ENCODE peak calls at places on chromosomes 4 and X, in eight cellular contexts. M is adipocyte, S is thyroid gland, I is AG09309, T is AG04450, H is skeletal muscle cell, P is HFF-Myc, A is epithelial cell of proximal tubule. R is an unnamed sample.

GRCh38 chr4:140630246-140630645 is 61.5 kb upstream of the UCP1 start:
- DNase-seq in H (no peak), I (no peak), A (no peak), M (no peak), T (no peak), P (no peak), S (no peak), R (no peak)

GRCh38 chrX:146907391-146908240 is 93.1 kb upstream of the CXorf51A start:
- DNase-seq in A (no peak), P (no peak), M (peak; percentile 8), H (no peak), S (no peak), T (no peak), I (no peak), R (no peak)

GRCh38 chr4:67162692-67163091 is 382.6 kb downstream of the CENPC start:
- DNase-seq in I (no peak), P (no peak), S (no peak), H (no peak), T (no peak), M (no peak), A (no peak), R (no peak)

GRCh38 chrX:130628522-130628921 is 226.7 kb downstream of the RBMX2 start:
- DNase-seq in I (no peak), T (no peak), H (no peak), S (no peak), P (no peak), A (no peak), M (no peak), R (no peak)

GRCh38 chrX:42143866-42144592 is 220.7 kb upstream of the CASK start:
- DNase-seq in I (no peak), S (no peak), H (no peak), A (no peak), M (no peak), P (no peak), T (no peak), R (no peak)

GRCh38 chr4:172838108-172838507 is 330.5 kb upstream of the GALNT7 start:
- DNase-seq in S (no peak), H (no peak), A (no peak), T (no peak), P (no peak), M (no peak), I (no peak), R (no peak)

GRCh38 chr4:147480891-147481576 is at the start of gene EDNRA:
- DNase-seq in M (peak; percentile 85), I (no peak), P (no peak), H (no peak), T (no peak), A (no peak), S (peak; percentile 30), R (peak; percentile 44)

GRCh38 chr4:163540977-163541376 is 46.5 kb downstream of the TMA16 start:
- DNase-seq in I (peak; percentile 29), P (peak; percentile 20), M (peak; percentile 85), S (no peak), A (no peak), T (peak; percentile 83), H (peak; percentile 61), R (no peak)

GRCh38 chrX:107117993-107118321 is 665 bp downstream of the RBM41 start:
- DNase-seq in I (no peak), M (peak; percentile 37), T (no peak), S (no peak), H (no peak), P (no peak), A (no peak), R (no peak)

GRCh38 chr4:39514888-39515401 is 12.3 kb downstream of the UGDH start:
- DNase-seq in H (no peak), S (no peak), M (peak; percentile 55), A (peak; percentile 46), T (no peak), I (no peak), P (no peak), R (peak; percentile 37)

GRCh38 chr4:57442834-57443291 is 332.7 kb upstream of the IGFBP7 start:
- DNase-seq in P (peak; percentile 2), A (no peak), H (no peak), I (no peak), S (peak; percentile 65), T (no peak), M (peak; percentile 68), R (peak; percentile 69)

GRCh38 chr4:26028793-26029511 is 114.9 kb downstream of the SMIM20 start:
- DNase-seq in H (no peak), I (no peak), S (peak; percentile 56), T (peak; percentile 23), P (no peak), A (no peak), M (peak; percentile 74), R (peak; percentile 65)

GRCh38 chrX:129981207-129981553 is 1.3 kb upstream of the BCORL1 start:
- DNase-seq in S (no peak), H (no peak), I (no peak), T (no peak), M (no peak), A (no peak), P (no peak), R (peak; percentile 13)

GRCh38 chr4:155818639-155819038 is 47.4 kb downstream of the ASIC5 start:
- DNase-seq in I (no peak), A (no peak), M (peak; percentile 61), H (no peak), S (no peak), P (no peak), T (no peak), R (no peak)

GRCh38 chr4:159248383-159249178 is 145.7 kb downstream of the RAPGEF2 start:
- DNase-seq in S (no peak), A (no peak), T (peak; percentile 24), I (peak; percentile 57), M (peak; percentile 93), H (peak; percentile 90), P (no peak), R (no peak)

GRCh38 chrX:111445485-111445884 is 33.5 kb upstream of the DCX start:
- DNase-seq in A (no peak), I (peak; percentile 3), T (no peak), M (peak; percentile 66), P (peak; percentile 2), H (no peak), S (no peak), R (no peak)

DNA sequence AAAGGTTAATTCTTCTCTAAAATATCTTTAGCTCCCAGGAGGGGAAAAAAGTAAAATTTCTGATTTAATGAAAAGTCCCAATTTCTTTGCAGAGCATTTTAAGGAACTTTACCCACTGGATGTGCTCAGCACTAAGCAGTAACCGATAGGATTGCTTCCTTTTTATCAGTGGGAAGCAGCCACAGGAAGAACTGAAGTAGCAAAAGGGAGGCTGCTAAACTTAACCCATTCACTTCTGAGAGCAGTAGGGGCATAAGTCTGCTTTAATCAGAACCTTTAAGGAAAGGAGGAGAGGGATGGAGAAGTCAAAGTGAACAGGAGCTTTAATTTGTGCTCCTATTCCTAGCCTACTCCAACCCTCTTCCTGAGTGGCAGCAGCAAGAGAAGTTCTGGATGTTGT is at the start of gene F8:
- DNase-seq in M (no peak), H (no peak), T (no peak), P (no peak), S (no peak), A (no peak), I (no peak), R (no peak)
- H3K4me3 ChIP-seq in M (no peak within 1 kb of the TSS), H (no peak within 1 kb of the TSS), T (no peak within 1 kb of the TSS), P (no peak within 1 kb of the TSS), S (no peak within 1 kb of the TSS), A (no peak within 1 kb of the TSS), I (no peak within 1 kb of the TSS), R (peak within 1 kb of the TSS; percentile 26)

GRCh38 chr4:55618546-55619143 is 17.5 kb downstream of the NMU start:
- DNase-seq in H (no peak), P (no peak), I (no peak), M (no peak), A (no peak), T (no peak), S (no peak), R (no peak)
- H3K4me3 ChIP-seq in H (no peak overlapping the region), P (no peak overlapping the region), I (no peak overlapping the region), M (no peak overlapping the region), A (no peak overlapping the region), T (no peak overlapping the region), S (no peak overlapping the region), R (no peak overlapping the region)

GRCh38 chrX:83508526-83509245 is 596 bp downstream of the POU3F4 start:
- DNase-seq in S (no peak), H (no peak), P (no peak), A (no peak), I (no peak), T (no peak), M (no peak), R (no peak)
- H3K4me3 ChIP-seq in S (no peak overlapping the region), H (no peak overlapping the region), P (no peak overlapping the region), A (no peak overlapping the region), I (no peak overlapping the region), T (no peak overlapping the region), M (no peak overlapping the region), R (no peak overlapping the region)

DNA sequence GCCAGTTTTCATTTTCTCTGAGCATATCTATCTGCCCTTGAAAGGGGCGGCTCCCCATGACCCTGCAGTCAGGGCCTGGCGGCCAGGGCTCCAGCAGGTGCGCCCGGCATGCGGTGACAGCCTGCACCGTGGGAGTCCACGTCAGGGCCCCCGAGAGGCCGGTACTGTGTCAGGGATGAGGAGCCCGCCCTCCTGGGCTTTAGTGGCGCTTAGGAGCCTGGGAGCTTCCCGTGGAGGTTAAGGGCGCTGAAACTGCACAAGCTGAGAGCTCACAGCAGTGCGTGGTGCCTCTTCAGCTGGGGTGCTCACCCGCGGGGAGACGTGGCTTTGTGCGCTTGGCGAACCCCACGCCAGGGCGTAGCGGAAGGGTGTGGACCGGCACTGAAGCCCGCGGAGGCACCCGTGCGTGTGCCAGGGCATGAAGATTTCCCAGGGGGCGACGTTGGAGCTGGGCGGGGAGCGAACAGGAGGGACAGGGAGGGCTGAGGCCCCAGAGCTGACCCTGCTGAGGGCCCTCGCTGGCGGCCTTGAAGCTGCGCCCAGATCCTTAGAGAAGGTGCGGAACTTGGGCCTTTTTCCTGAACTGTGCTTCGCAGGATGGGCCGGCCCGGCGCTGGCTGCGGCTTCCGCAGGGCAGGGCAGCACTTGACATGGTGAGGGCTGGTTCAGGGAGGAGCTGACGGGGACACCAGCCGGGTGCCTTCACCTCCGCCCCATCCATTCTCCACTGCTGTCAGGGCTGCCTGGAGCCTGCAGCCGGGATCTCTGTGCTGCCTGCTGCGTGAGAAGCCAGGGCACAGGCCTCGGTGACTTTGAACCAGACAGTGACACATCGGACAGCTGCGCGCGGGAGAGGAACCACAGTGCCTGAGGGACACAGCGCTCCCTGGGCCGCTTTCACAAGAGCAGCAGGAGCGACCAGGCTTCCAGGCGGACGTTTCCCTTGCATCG is 32.9 kb downstream of the HTT-AS start:
- DNase-seq in M (peak; percentile 63), P (peak; percentile 9), S (peak; percentile 44), H (no peak), A (no peak), T (no peak), I (no peak), R (peak; percentile 62)
- H3K4me3 ChIP-seq in M (peak overlapping the region; percentile 79), P (peak overlapping the region; percentile 31), S (peak overlapping the region; percentile 31), H (peak overlapping the region; percentile 42), A (peak overlapping the region; percentile 60), T (peak overlapping the region; percentile 38), I (peak overlapping the region; percentile 52), R (peak overlapping the region; percentile 57)

R was measured in testis.